ENCODE peak calls at places on chromosomes 4 and X, in six cellular contexts. A is tibial artery; O is activated T-helper 1 cell treated with anti-CD3 and anti-CD28 coated beads, Interleukin-2, amount 50 U/mL, for 16 hours; S is NCI-H748 treated with DMSO at 0.1 percent for 48 hours; B is kidney; R is brain microvascular endothelial cell. F is an unnamed sample.

GRCh38 chr4:160772668-160773067 is 1391.1 kb downstream of the FSTL5 start:
- DNase-seq in O (no peak), R (peak), S (no peak), A (no peak), B (no peak), F (no peak)

GRCh38 chrX:124127496-124127895 is 166.0 kb downstream of the STAG2 start:
- DNase-seq in A (no peak), O (no peak), B (no peak), R (no peak), S (no peak), F (no peak)

GRCh38 chrX:28639502-28639901 is 52.3 kb downstream of the IL1RAPL1 start:
- DNase-seq in A (no peak), S (no peak), B (no peak), O (no peak), R (peak), F (no peak)

GRCh38 chr4:165737309-165737972 is 135.6 kb upstream of the TLL1 start:
- DNase-seq in B (no peak), R (no peak), O (no peak), A (no peak), S (no peak), F (no peak)

GRCh38 chrX:136047001-136047642 is 61.9 kb downstream of the SLC9A6 start:
- DNase-seq in O (no peak), S (no peak), R (no peak), B (no peak), A (no peak), F (no peak)

GRCh38 chrX:42094208-42094607 is 170.9 kb upstream of the CASK start:
- DNase-seq in B (no peak), A (no peak), R (no peak), O (no peak), S (no peak), F (no peak)

GRCh38 chr4:94826206-94826605 is 68.5 kb downstream of the BMPR1B start:
- DNase-seq in A (no peak), R (no peak), O (no peak), S (peak), B (no peak), F (no peak)

GRCh38 chr4:185210102-185210981 is 944 bp downstream of the SNX25 start:
- DNase-seq in A (peak), B (peak), S (no peak), O (peak), R (peak), F (peak)

GRCh38 chr4:168555437-168555836 is 58.6 kb downstream of the PALLD start:
- DNase-seq in O (no peak), R (no peak), B (no peak), A (no peak), S (no peak), F (no peak)

GRCh38 chrX:107747596-107748161 is 27.9 kb downstream of the TSC22D3 start:
- DNase-seq in S (peak), R (peak), A (peak), O (no peak), B (no peak), F (no peak)

GRCh38 chr4:24321151-24321550 is 263.2 kb downstream of the DHX15 start:
- DNase-seq in A (no peak), R (no peak), B (no peak), O (no peak), S (no peak), F (no peak)

GRCh38 chrX:123803331-123803983 is 56.4 kb upstream of the XIAP start:
- DNase-seq in A (peak), B (no peak), S (peak), R (peak), O (no peak), F (peak)

GRCh38 chr4:42371306-42372063 is 25.8 kb upstream of the SHISA3 start:
- DNase-seq in A (no peak), R (peak), O (no peak), B (no peak), S (no peak), F (no peak)

GRCh38 chr4:81214518-81215218 is 354 bp downstream of the PRKG2 start:
- DNase-seq in R (peak), A (no peak), O (no peak), B (peak), S (no peak), F (no peak)